ENCODE peak calls at places on chromosome 14, in seven cellular contexts. One of them, this sample, is unnamed.

GRCh38 chr14:64556526-64556925 is 6.8 kb downstream of the PPP1R36 start:
- DNase-seq in CD4-positive, alpha-beta memory T cell: no peak
- DNase-seq in GM23248: peak; percentile 75
- DNase-seq in lower lobe of right lung: no peak
- DNase-seq in testis: no peak
- DNase-seq in fibroblast of lung: peak; percentile 86
- DNase-seq in lower leg skin: no peak
- DNase-seq in this sample: peak; percentile 83

GRCh38 chr14:68939893-68940613 is 39.0 kb downstream of the ACTN1 start:
- DNase-seq in CD4-positive, alpha-beta memory T cell: no peak
- DNase-seq in GM23248: peak; percentile 96
- DNase-seq in lower lobe of right lung: no peak
- DNase-seq in testis: peak; percentile 51
- DNase-seq in fibroblast of lung: peak; percentile 98
- DNase-seq in lower leg skin: no peak
- DNase-seq in this sample: peak; percentile 87

GRCh38 chr14:31194661-31195060 is 12.9 kb downstream of the HECTD1 start:
- DNase-seq in CD4-positive, alpha-beta memory T cell: no peak
- DNase-seq in GM23248: peak; percentile 22
- DNase-seq in lower lobe of right lung: no peak
- DNase-seq in testis: no peak
- DNase-seq in fibroblast of lung: peak; percentile 56
- DNase-seq in lower leg skin: no peak
- DNase-seq in this sample: no peak

GRCh38 chr14:49687942-49688700 is at the start of gene POLE2:
- DNase-seq in CD4-positive, alpha-beta memory T cell: peak; percentile 69
- DNase-seq in GM23248: peak; percentile 83
- DNase-seq in lower lobe of right lung: peak; percentile 85
- DNase-seq in testis: peak; percentile 80
- DNase-seq in fibroblast of lung: peak; percentile 64
- DNase-seq in lower leg skin: peak; percentile 28
- DNase-seq in this sample: no peak

GRCh38 chr14:37931998-37932397 is 275.7 kb upstream of the SSTR1 start:
- DNase-seq in CD4-positive, alpha-beta memory T cell: no peak
- DNase-seq in GM23248: peak; percentile 80
- DNase-seq in lower lobe of right lung: no peak
- DNase-seq in testis: no peak
- DNase-seq in fibroblast of lung: peak; percentile 25
- DNase-seq in lower leg skin: no peak
- DNase-seq in this sample: peak; percentile 35

GRCh38 chr14:63308723-63309317 is 9.9 kb downstream of the GPHB5 start:
- DNase-seq in CD4-positive, alpha-beta memory T cell: no peak
- DNase-seq in GM23248: peak; percentile 39
- DNase-seq in lower lobe of right lung: no peak
- DNase-seq in testis: no peak
- DNase-seq in fibroblast of lung: peak; percentile 28
- DNase-seq in lower leg skin: no peak
- DNase-seq in this sample: no peak

GRCh38 chr14:79730911-79731310 is 480.4 kb downstream of the DIO2 start:
- DNase-seq in CD4-positive, alpha-beta memory T cell: no peak
- DNase-seq in GM23248: no peak
- DNase-seq in lower lobe of right lung: no peak
- DNase-seq in testis: no peak
- DNase-seq in fibroblast of lung: no peak
- DNase-seq in lower leg skin: no peak
- DNase-seq in this sample: peak; percentile 13

GRCh38 chr14:51448831-51449665 is 202.7 kb upstream of the FRMD6 start:
- DNase-seq in CD4-positive, alpha-beta memory T cell: no peak
- DNase-seq in GM23248: peak; percentile 71
- DNase-seq in lower lobe of right lung: no peak
- DNase-seq in testis: peak; percentile 64
- DNase-seq in fibroblast of lung: peak; percentile 76
- DNase-seq in lower leg skin: no peak
- DNase-seq in this sample: peak; percentile 55

GRCh38 chr14:100213587-100213955 is 25.4 kb upstream of the YY1 start:
- DNase-seq in CD4-positive, alpha-beta memory T cell: no peak
- DNase-seq in GM23248: no peak
- DNase-seq in lower lobe of right lung: no peak
- DNase-seq in testis: no peak
- DNase-seq in fibroblast of lung: no peak
- DNase-seq in lower leg skin: no peak
- DNase-seq in this sample: no peak

GRCh38 chr14:51328089-51328941 is 88.3 kb downstream of the TMX1 start:
- DNase-seq in CD4-positive, alpha-beta memory T cell: no peak
- DNase-seq in GM23248: peak; percentile 82
- DNase-seq in lower lobe of right lung: no peak
- DNase-seq in testis: no peak
- DNase-seq in fibroblast of lung: peak; percentile 58
- DNase-seq in lower leg skin: no peak
- DNase-seq in this sample: no peak

GRCh38 chr14:91063119-91063518 is 2.7 kb upstream of the RPS6KA5 start:
- DNase-seq in CD4-positive, alpha-beta memory T cell: peak; percentile 69
- DNase-seq in GM23248: peak; percentile 2
- DNase-seq in lower lobe of right lung: no peak
- DNase-seq in testis: no peak
- DNase-seq in fibroblast of lung: no peak
- DNase-seq in lower leg skin: no peak
- DNase-seq in this sample: no peak

GRCh38 chr14:91227183-91227628 is 17.3 kb downstream of the GPR68 start:
- DNase-seq in CD4-positive, alpha-beta memory T cell: peak; percentile 41
- DNase-seq in GM23248: no peak
- DNase-seq in lower lobe of right lung: no peak
- DNase-seq in testis: no peak
- DNase-seq in fibroblast of lung: no peak
- DNase-seq in lower leg skin: no peak
- DNase-seq in this sample: no peak

GRCh38 chr14:51521764-51522163 is 129.9 kb upstream of the FRMD6 start:
- DNase-seq in CD4-positive, alpha-beta memory T cell: no peak
- DNase-seq in GM23248: peak; percentile 57
- DNase-seq in lower lobe of right lung: no peak
- DNase-seq in testis: no peak
- DNase-seq in fibroblast of lung: peak; percentile 90
- DNase-seq in lower leg skin: no peak
- DNase-seq in this sample: peak; percentile 65

GRCh38 chr14:47191693-47192092 is 483.7 kb downstream of the MDGA2 start:
- DNase-seq in CD4-positive, alpha-beta memory T cell: no peak
- DNase-seq in GM23248: peak; percentile 30
- DNase-seq in lower lobe of right lung: no peak
- DNase-seq in testis: no peak
- DNase-seq in fibroblast of lung: no peak
- DNase-seq in lower leg skin: no peak
- DNase-seq in this sample: no peak

GRCh38 chr14:59360923-59361794 is 104.0 kb downstream of the GPR135 start:
- DNase-seq in CD4-positive, alpha-beta memory T cell: no peak
- DNase-seq in GM23248: peak; percentile 79
- DNase-seq in lower lobe of right lung: peak; percentile 77
- DNase-seq in testis: no peak
- DNase-seq in fibroblast of lung: peak; percentile 75
- DNase-seq in lower leg skin: peak; percentile 63
- DNase-seq in this sample: peak; percentile 16

GRCh38 chr14:96938946-96939345 is 141.8 kb downstream of the VRK1 start:
- DNase-seq in CD4-positive, alpha-beta memory T cell: no peak
- DNase-seq in GM23248: peak; percentile 4
- DNase-seq in lower lobe of right lung: no peak
- DNase-seq in testis: no peak
- DNase-seq in fibroblast of lung: no peak
- DNase-seq in lower leg skin: no peak
- DNase-seq in this sample: no peak

GRCh38 chr14:22973217-22974032 is 8.9 kb downstream of the AJUBA start:
- DNase-seq in CD4-positive, alpha-beta memory T cell: peak; percentile 40
- DNase-seq in GM23248: peak; percentile 69
- DNase-seq in lower lobe of right lung: no peak
- DNase-seq in testis: peak; percentile 64
- DNase-seq in fibroblast of lung: peak; percentile 78
- DNase-seq in lower leg skin: peak; percentile 45
- DNase-seq in this sample: no peak

GRCh38 chr14:98198385-98198784 is 1073.6 kb downstream of the BCL11B start:
- DNase-seq in CD4-positive, alpha-beta memory T cell: peak; percentile 47
- DNase-seq in GM23248: no peak
- DNase-seq in lower lobe of right lung: no peak
- DNase-seq in testis: no peak
- DNase-seq in fibroblast of lung: no peak
- DNase-seq in lower leg skin: no peak
- DNase-seq in this sample: no peak

GRCh38 chr14:98194821-98195220 is 1077.2 kb downstream of the BCL11B start:
- DNase-seq in CD4-positive, alpha-beta memory T cell: no peak
- DNase-seq in GM23248: no peak
- DNase-seq in lower lobe of right lung: no peak
- DNase-seq in testis: no peak
- DNase-seq in fibroblast of lung: no peak
- DNase-seq in lower leg skin: no peak
- DNase-seq in this sample: no peak

GRCh38 chr14:98195256-98195655 is 1076.7 kb downstream of the BCL11B start:
- DNase-seq in CD4-positive, alpha-beta memory T cell: no peak
- DNase-seq in GM23248: no peak
- DNase-seq in lower lobe of right lung: no peak
- DNase-seq in testis: no peak
- DNase-seq in fibroblast of lung: no peak
- DNase-seq in lower leg skin: no peak
- DNase-seq in this sample: no peak

GRCh38 chr14:98200621-98201020 is 1071.4 kb downstream of the BCL11B start:
- DNase-seq in CD4-positive, alpha-beta memory T cell: no peak
- DNase-seq in GM23248: no peak
- DNase-seq in lower lobe of right lung: no peak
- DNase-seq in testis: no peak
- DNase-seq in fibroblast of lung: no peak
- DNase-seq in lower leg skin: no peak
- DNase-seq in this sample: no peak

DNA sequence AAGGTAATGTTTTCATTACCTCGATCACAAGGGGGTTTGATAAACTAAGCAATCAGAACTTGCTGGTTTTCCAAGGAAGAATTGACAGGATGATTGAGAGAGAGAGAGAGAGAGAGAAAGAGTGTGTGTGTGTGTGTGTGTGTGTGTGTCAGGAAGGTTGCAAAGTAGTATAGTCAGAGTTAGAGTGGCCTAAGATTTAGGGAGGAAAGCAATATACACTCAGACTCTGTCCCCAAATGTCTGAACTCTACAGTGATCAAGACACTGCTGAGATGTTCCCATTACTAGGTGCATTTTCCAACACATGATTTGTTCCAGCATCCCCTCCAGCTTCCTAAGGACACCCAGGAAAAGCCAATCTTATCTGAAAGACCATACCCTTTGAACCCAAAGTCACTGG is 1074.1 kb downstream of the BCL11B start:
- DNase-seq in CD4-positive, alpha-beta memory T cell: no peak
- DNase-seq in GM23248: no peak
- DNase-seq in lower lobe of right lung: no peak
- DNase-seq in testis: no peak
- DNase-seq in fibroblast of lung: no peak
- DNase-seq in lower leg skin: no peak
- DNase-seq in this sample: no peak
- H3K4me3 ChIP-seq in CD4-positive, alpha-beta memory T cell: no peak overlapping the region
- H3K4me3 ChIP-seq in GM23248: no peak overlapping the region
- H3K4me3 ChIP-seq in lower lobe of right lung: no peak overlapping the region
- H3K4me3 ChIP-seq in testis: no peak overlapping the region
- H3K4me3 ChIP-seq in fibroblast of lung: no peak overlapping the region
- H3K4me3 ChIP-seq in lower leg skin: no peak overlapping the region
- H3K4me3 ChIP-seq in this sample: no peak overlapping the region

GRCh38 chr14:36505193-36505815 is 14.7 kb downstream of the NKX2-1 start:
- DNase-seq in CD4-positive, alpha-beta memory T cell: no peak
- DNase-seq in GM23248: no peak
- DNase-seq in lower lobe of right lung: peak; percentile 73
- DNase-seq in testis: no peak
- DNase-seq in fibroblast of lung: no peak
- DNase-seq in lower leg skin: no peak
- DNase-seq in this sample: no peak

GRCh38 chr14:36506732-36507614 is 13.1 kb downstream of the NKX2-1 start:
- DNase-seq in CD4-positive, alpha-beta memory T cell: no peak
- DNase-seq in GM23248: no peak
- DNase-seq in lower lobe of right lung: peak; percentile 50
- DNase-seq in testis: no peak
- DNase-seq in fibroblast of lung: no peak
- DNase-seq in lower leg skin: no peak
- DNase-seq in this sample: no peak

GRCh38 chr14:36504805-36505192 is 15.2 kb downstream of the NKX2-1 start:
- DNase-seq in CD4-positive, alpha-beta memory T cell: no peak
- DNase-seq in GM23248: no peak
- DNase-seq in lower lobe of right lung: no peak
- DNase-seq in testis: no peak
- DNase-seq in fibroblast of lung: no peak
- DNase-seq in lower leg skin: no peak
- DNase-seq in this sample: no peak

GRCh38 chr14:36507847-36508417 is 12.1 kb downstream of the NKX2-1 start:
- DNase-seq in CD4-positive, alpha-beta memory T cell: no peak
- DNase-seq in GM23248: no peak
- DNase-seq in lower lobe of right lung: no peak
- DNase-seq in testis: no peak
- DNase-seq in fibroblast of lung: no peak
- DNase-seq in lower leg skin: no peak
- DNase-seq in this sample: no peak

GRCh38 chr14:36505892-36506731 is 13.9 kb downstream of the NKX2-1 start:
- DNase-seq in CD4-positive, alpha-beta memory T cell: no peak
- DNase-seq in GM23248: no peak
- DNase-seq in lower lobe of right lung: peak; percentile 69
- DNase-seq in testis: no peak
- DNase-seq in fibroblast of lung: no peak
- DNase-seq in lower leg skin: no peak
- DNase-seq in this sample: no peak
- H3K4me3 ChIP-seq in CD4-positive, alpha-beta memory T cell: no peak overlapping the region
- H3K4me3 ChIP-seq in GM23248: no peak overlapping the region
- H3K4me3 ChIP-seq in lower lobe of right lung: peak overlapping the region; percentile 53
- H3K4me3 ChIP-seq in testis: no peak overlapping the region
- H3K4me3 ChIP-seq in fibroblast of lung: no peak overlapping the region
- H3K4me3 ChIP-seq in lower leg skin: no peak overlapping the region
- H3K4me3 ChIP-seq in this sample: no peak overlapping the region

DNA sequence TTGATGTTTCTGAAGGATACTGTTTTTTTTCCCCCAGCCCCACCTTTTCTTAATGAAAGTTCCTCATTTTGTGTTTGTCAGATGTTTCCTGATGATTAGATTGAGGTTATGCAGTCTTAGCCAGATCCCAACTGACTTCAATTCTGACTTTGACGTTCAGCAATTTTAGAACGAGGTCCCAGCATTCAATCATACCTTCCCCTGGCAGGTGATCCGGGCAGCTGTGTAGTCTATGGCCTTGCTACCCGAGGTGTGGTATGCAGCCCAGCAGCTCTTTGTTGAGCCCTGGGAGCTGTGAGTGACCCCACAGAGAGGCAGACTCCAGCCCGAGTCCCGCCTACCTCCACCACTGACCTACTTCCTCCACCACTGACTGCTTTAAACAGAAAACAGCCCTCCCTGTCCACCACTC is 82.7 kb downstream of the LGMN start:
- DNase-seq in CD4-positive, alpha-beta memory T cell: no peak
- DNase-seq in GM23248: no peak
- DNase-seq in lower lobe of right lung: no peak
- DNase-seq in testis: no peak
- DNase-seq in fibroblast of lung: no peak
- DNase-seq in lower leg skin: no peak
- DNase-seq in this sample: no peak
- H3K4me3 ChIP-seq in CD4-positive, alpha-beta memory T cell: no peak overlapping the region
- H3K4me3 ChIP-seq in GM23248: no peak overlapping the region
- H3K4me3 ChIP-seq in lower lobe of right lung: no peak overlapping the region
- H3K4me3 ChIP-seq in testis: no peak overlapping the region
- H3K4me3 ChIP-seq in fibroblast of lung: no peak overlapping the region
- H3K4me3 ChIP-seq in lower leg skin: no peak overlapping the region
- H3K4me3 ChIP-seq in this sample: no peak overlapping the region

DNA sequence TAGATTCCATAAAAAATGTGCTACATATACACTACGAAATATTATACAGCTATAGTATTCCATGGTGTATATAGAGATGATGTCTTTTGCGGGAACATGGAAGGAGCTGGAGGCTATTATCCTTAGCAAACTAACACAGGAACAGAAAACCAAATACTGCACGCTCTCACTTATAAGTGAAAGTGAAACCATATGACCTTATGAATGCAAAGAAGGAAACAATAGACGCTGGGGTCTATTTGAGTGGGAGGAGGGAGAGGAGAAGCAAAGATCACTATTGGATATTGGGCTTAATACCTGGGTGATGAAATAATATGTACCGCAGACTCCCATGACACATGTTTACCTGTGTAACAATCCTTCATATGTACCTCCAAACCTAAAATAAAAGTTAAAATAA is 142.7 kb downstream of the LRFN5 start:
- DNase-seq in CD4-positive, alpha-beta memory T cell: peak; percentile 40
- DNase-seq in GM23248: peak; percentile 64
- DNase-seq in lower lobe of right lung: no peak
- DNase-seq in testis: no peak
- DNase-seq in fibroblast of lung: peak; percentile 40
- DNase-seq in lower leg skin: no peak
- DNase-seq in this sample: no peak
- H3K4me3 ChIP-seq in CD4-positive, alpha-beta memory T cell: peak overlapping the region; percentile 18
- H3K4me3 ChIP-seq in GM23248: peak overlapping the region; percentile 77
- H3K4me3 ChIP-seq in lower lobe of right lung: peak overlapping the region; percentile 32
- H3K4me3 ChIP-seq in testis: no peak overlapping the region
- H3K4me3 ChIP-seq in fibroblast of lung: peak overlapping the region; percentile 30
- H3K4me3 ChIP-seq in lower leg skin: no peak overlapping the region
- H3K4me3 ChIP-seq in this sample: no peak overlapping the region